ENCODE peak calls at places on chromosome 13, in five cellular contexts. J, I, L, R and Q are unnamed samples.

GRCh38 chr13:99027260-99027659 is 49.4 kb upstream of the DOCK9 start:
- DNase-seq in I (no peak), L (no peak), R (no peak), J (no peak), Q (no peak)

GRCh38 chr13:24292476-24292875 is 16.9 kb upstream of the C1QTNF9 start:
- DNase-seq in I (no peak), J (no peak), L (no peak), R (no peak), Q (no peak)

GRCh38 chr13:48093588-48093987 is 1.3 kb downstream of the MED4 start:
- DNase-seq in L (no peak), I (no peak), R (no peak), J (no peak), Q (no peak)

GRCh38 chr13:75458696-75459422 is 23.1 kb downstream of the TBC1D4 start:
- DNase-seq in L (no peak), R (no peak), I (no peak), J (no peak), Q (no peak)

GRCh38 chr13:53382008-53382407 is 353.4 kb downstream of the OLFM4 start:
- DNase-seq in J (no peak), R (no peak), I (no peak), L (no peak), Q (no peak)

GRCh38 chr13:50468849-50469669 is 374.4 kb downstream of the DLEU7 start:
- DNase-seq in R (no peak), L (no peak), I (no peak), J (no peak), Q (no peak)

GRCh38 chr13:36251528-36251927 is 37.2 kb upstream of the SOHLH2 start:
- DNase-seq in J (no peak), I (no peak), R (no peak), L (no peak), Q (no peak)

GRCh38 chr13:109667754-109668360 is 118.5 kb downstream of the IRS2 start:
- DNase-seq in R (no peak), I (no peak), J (no peak), L (no peak), Q (no peak)

GRCh38 chr13:50192272-50192813 is 177.1 kb downstream of the KCNRG start:
- DNase-seq in I (no peak), L (no peak), J (no peak), R (no peak), Q (no peak)

GRCh38 chr13:95982144-95982543 is 71.1 kb downstream of the UGGT2 start:
- DNase-seq in I (no peak), L (no peak), J (no peak), R (no peak), Q (no peak)

GRCh38 chr13:97276862-97277269 is 54.7 kb downstream of the MBNL2 start:
- DNase-seq in L (no peak), I (no peak), J (no peak), R (no peak), Q (no peak)

GRCh38 chr13:87675851-87676250 is 4.7 kb downstream of the SLITRK5 start:
- DNase-seq in I (no peak), L (no peak), J (no peak), R (no peak), Q (no peak)

GRCh38 chr13:58472483-58472882 is 840.9 kb downstream of the PCDH17 start:
- DNase-seq in R (no peak), J (no peak), L (no peak), I (no peak), Q (no peak)

GRCh38 chr13:50275392-50276063 is 260.3 kb downstream of the KCNRG start:
- DNase-seq in I (no peak), R (no peak), J (no peak), L (no peak), Q (no peak)

GRCh38 chr13:49777746-49778614 is 14.5 kb downstream of the KPNA3 start:
- DNase-seq in I (no peak), R (no peak), L (no peak), J (no peak), Q (no peak)

GRCh38 chr13:38686635-38687245 is at the start of gene FREM2:
- DNase-seq in J (no peak), I (no peak), L (peak; percentile 92), R (no peak), Q (no peak)

GRCh38 chr13:73288596-73288995 is 229.8 kb downstream of the KLF5 start:
- DNase-seq in R (no peak), J (no peak), L (no peak), I (no peak), Q (no peak)

GRCh38 chr13:43720780-43721397 is 65.9 kb downstream of the ENOX1 start:
- DNase-seq in J (no peak), R (no peak), I (no peak), L (no peak), Q (no peak)

GRCh38 chr13:97978661-97979450 is 25.4 kb downstream of the IPO5 start:
- DNase-seq in I (no peak), R (no peak), J (no peak), L (peak; percentile 61), Q (no peak)

GRCh38 chr13:61286148-61286745 is 129.4 kb downstream of the PCDH20 start:
- DNase-seq in J (no peak), R (no peak), L (peak; percentile 2), I (no peak), Q (no peak)

GRCh38 chr13:87138856-87139255 is 532.3 kb upstream of the SLITRK5 start:
- DNase-seq in J (no peak), I (no peak), L (no peak), R (no peak), Q (no peak)

GRCh38 chr13:102091231-102091630 is 310.6 kb downstream of the FGF14 start:
- DNase-seq in I (no peak), J (no peak), R (no peak), L (no peak), Q (no peak)

GRCh38 chr13:90428522-90429210 is 918.8 kb upstream of the MIR17HG start:
- DNase-seq in R (no peak), I (no peak), J (no peak), L (no peak), Q (no peak)

GRCh38 chr13:45490068-45490467 is 25.3 kb downstream of the COG3 start:
- DNase-seq in R (no peak), I (peak; percentile 33), L (no peak), J (no peak), Q (no peak)

GRCh38 chr13:38577048-38577447 is 109.8 kb upstream of the FREM2 start:
- DNase-seq in R (no peak), I (no peak), J (no peak), L (no peak), Q (no peak)

GRCh38 chr13:109698779-109699178 is 87.6 kb downstream of the IRS2 start:
- DNase-seq in L (no peak), R (no peak), I (no peak), J (no peak), Q (no peak)

GRCh38 chr13:29619995-29620394 is 24.5 kb upstream of the SLC7A1 start:
- DNase-seq in L (no peak), R (no peak), I (no peak), J (no peak), Q (no peak)

GRCh38 chr13:105918842-105919741 is 616.4 kb downstream of the EFNB2 start:
- DNase-seq in J (no peak), R (peak; percentile 18), L (no peak), I (no peak), Q (no peak)

GRCh38 chr13:71603255-71603654 is 263.7 kb downstream of the DACH1 start:
- DNase-seq in J (no peak), L (no peak), R (no peak), I (no peak), Q (no peak)

GRCh38 chr13:109576331-109576813 is 210.0 kb downstream of the IRS2 start:
- DNase-seq in L (no peak), R (no peak), J (no peak), I (no peak), Q (no peak)

GRCh38 chr13:101728615-101729014 is 276.1 kb downstream of the ITGBL1 start:
- DNase-seq in L (no peak), R (no peak), J (no peak), I (no peak), Q (no peak)

GRCh38 chr13:41059466-41059865 is 1.8 kb upstream of the WBP4 start:
- DNase-seq in I (no peak), R (no peak), J (no peak), L (no peak), Q (no peak)
- H3K4me3 ChIP-seq in I (peak overlapping the region; percentile 92), R (peak overlapping the region; percentile 65), J (peak overlapping the region; percentile 88), L (peak overlapping the region; percentile 82), Q (peak overlapping the region; percentile 89)

GRCh38 chr13:33231339-33231738 is 54.2 kb downstream of the STARD13 start:
- DNase-seq in R (no peak), L (no peak), J (no peak), I (no peak), Q (no peak)

GRCh38 chr13:33230178-33230881 is 55.2 kb downstream of the STARD13 start:
- DNase-seq in I (no peak), L (no peak), R (no peak), J (no peak), Q (no peak)

GRCh38 chr13:33228645-33229445 is 56.7 kb downstream of the STARD13 start:
- DNase-seq in J (no peak), I (peak; percentile 43), L (no peak), R (no peak), Q (peak; percentile 47)

GRCh38 chr13:33229446-33230177 is 55.9 kb downstream of the STARD13 start:
- DNase-seq in L (no peak), J (no peak), I (no peak), R (peak; percentile 7), Q (no peak)

GRCh38 chr13:33227927-33228644 is 57.5 kb downstream of the STARD13 start:
- DNase-seq in J (no peak), I (no peak), L (no peak), R (no peak), Q (no peak)
- H3K4me1 ChIP-seq in J (no peaks in the 10 kb centered on the region), I (peaks cover 3% of the 10 kb centered on the region), L (peaks cover 7% of the 10 kb centered on the region), R (peaks cover 37% of the 10 kb centered on the region), Q (peaks cover 3% of the 10 kb centered on the region)

DNA sequence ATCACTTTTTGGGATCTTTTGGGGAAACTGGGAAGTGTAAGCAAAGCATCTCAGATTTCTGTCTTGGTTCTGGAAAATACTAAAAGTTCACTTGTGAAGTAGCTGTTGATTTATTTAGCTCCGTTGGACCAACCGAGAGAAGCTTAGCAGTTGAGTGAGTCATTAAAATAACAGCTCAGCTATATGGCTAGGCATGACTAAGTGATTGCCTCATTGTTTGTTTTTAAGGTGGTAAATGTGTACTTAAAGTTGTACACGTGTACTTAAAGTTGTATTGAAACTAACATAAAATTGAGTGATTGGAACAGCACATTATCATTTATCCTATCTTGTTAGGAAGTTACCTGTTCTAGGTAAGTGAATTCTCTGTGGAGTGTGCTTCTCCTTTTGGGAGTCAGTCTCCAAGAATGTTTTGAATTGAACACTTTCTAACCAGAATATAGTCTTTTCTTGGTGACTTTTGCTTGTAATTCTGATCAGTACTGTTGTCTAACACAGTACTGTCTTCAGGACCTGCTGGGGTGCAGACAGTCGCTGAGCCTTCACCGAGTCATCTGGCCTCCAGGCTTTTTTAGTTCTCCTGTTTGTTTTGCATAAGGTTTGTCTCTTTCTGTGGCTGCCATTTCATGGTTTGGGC is 2.9 kb upstream of the DCUN1D2 start:
- DNase-seq in I (no peak), J (no peak), L (no peak), R (no peak), Q (no peak)
- H3K4me3 ChIP-seq in I (no peak overlapping the region), J (no peak overlapping the region), L (no peak overlapping the region), R (no peak overlapping the region), Q (peak overlapping the region; percentile 9)

DNA sequence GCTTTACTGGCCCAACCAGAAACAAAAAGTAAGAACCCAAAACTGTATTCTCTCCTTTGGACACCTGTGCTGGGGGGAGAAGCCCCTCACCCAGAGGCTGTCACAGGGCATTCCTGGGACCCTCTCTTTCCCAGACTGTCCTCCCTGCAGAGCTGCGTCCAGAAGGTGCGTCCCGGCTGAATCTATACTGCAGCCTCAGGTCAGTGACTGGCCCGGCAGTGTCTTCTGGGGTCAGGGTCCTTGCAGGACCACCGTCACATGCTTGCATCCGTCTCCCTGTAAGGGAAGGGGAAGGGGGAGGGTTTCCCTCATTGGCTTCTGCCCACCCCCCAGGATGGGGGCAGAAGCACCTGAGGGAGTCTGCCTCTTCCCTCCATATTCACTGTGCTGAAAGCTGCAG is 76.5 kb downstream of the ATP11A start:
- DNase-seq in J (no peak), R (no peak), I (no peak), L (no peak), Q (no peak)
- H3K4me1 ChIP-seq in J (peaks cover 12% of the 10 kb centered on the region), R (peaks cover 12% of the 10 kb centered on the region), I (peaks cover 24% of the 10 kb centered on the region), L (peaks cover 26% of the 10 kb centered on the region), Q (peaks cover 7% of the 10 kb centered on the region)